ENCODE peak calls at places on chromosomes 16 and 17, in seven cellular contexts. S, L, G, U, Q, A and R are unnamed samples.

GRCh38 chr17:40032322-40033320 is 17.4 kb downstream of the CSF3 start:
- DNase-seq in S (no peak), L (no peak), G (no peak), U (no peak), Q (no peak), A (no peak), R (no peak)

GRCh38 chr17:19457046-19457445 is 46.0 kb downstream of the RNF112 start:
- DNase-seq in S (no peak), L (no peak), G (no peak), U (no peak), Q (no peak), A (no peak), R (no peak)

GRCh38 chr16:85238233-85238647 is 126.0 kb upstream of the CIBAR2 start:
- DNase-seq in S (no peak), L (no peak), G (no peak), U (no peak), Q (no peak), A (peak), R (no peak)

GRCh38 chr17:46738544-46738943 is 79.9 kb downstream of the WNT3 start:
- DNase-seq in S (no peak), L (no peak), G (no peak), U (no peak), Q (no peak), A (no peak), R (no peak)

GRCh38 chr17:1001640-1002411 is 4.9 kb downstream of the TIMM22 start:
- DNase-seq in S (no peak), L (no peak), G (no peak), U (no peak), Q (no peak), A (no peak), R (no peak)

GRCh38 chr16:26569793-26570192 is 496.9 kb upstream of the C16orf82 start:
- DNase-seq in S (no peak), L (no peak), G (no peak), U (no peak), Q (no peak), A (no peak), R (no peak)

GRCh38 chr16:30972872-30973271 is 12.1 kb upstream of the HSD3B7 start:
- DNase-seq in S (no peak), L (peak), G (no peak), U (no peak), Q (no peak), A (no peak), R (no peak)

GRCh38 chr16:6682142-6682811 is 650.4 kb upstream of the RBFOX1 start:
- DNase-seq in S (no peak), L (peak), G (no peak), U (no peak), Q (peak), A (no peak), R (peak)

GRCh38 chr16:84687715-84688114 is 12.1 kb upstream of the USP10 start:
- DNase-seq in S (peak), L (no peak), G (peak), U (no peak), Q (no peak), A (peak), R (peak)

GRCh38 chr16:4285167-4285566 is 12.3 kb upstream of the TFAP4 start:
- DNase-seq in S (no peak), L (no peak), G (no peak), U (no peak), Q (no peak), A (no peak), R (no peak)

GRCh38 chr17:49165143-49165542 is 32.6 kb downstream of the B4GALNT2 start:
- DNase-seq in S (no peak), L (no peak), G (no peak), U (no peak), Q (no peak), A (no peak), R (no peak)

GRCh38 chr16:4859190-4859899 is 12.1 kb downstream of the UBN1 start:
- DNase-seq in S (no peak), L (no peak), G (no peak), U (no peak), Q (no peak), A (no peak), R (no peak)

GRCh38 chr17:45296003-45296832 is 20.6 kb downstream of the MAP3K14 start:
- DNase-seq in S (peak), L (no peak), G (no peak), U (no peak), Q (no peak), A (no peak), R (no peak)

GRCh38 chr17:78832541-78832810 is 8.1 kb downstream of the USP36 start:
- DNase-seq in S (no peak), L (no peak), G (no peak), U (no peak), Q (no peak), A (no peak), R (no peak)

GRCh38 chr17:2384439-2385127 is 16.3 kb downstream of the MNT start:
- DNase-seq in S (no peak), L (no peak), G (no peak), U (no peak), Q (no peak), A (no peak), R (no peak)

GRCh38 chr16:89360760-89361435 is 129.5 kb downstream of the ANKRD11 start:
- DNase-seq in S (no peak), L (no peak), G (no peak), U (no peak), Q (no peak), A (no peak), R (peak)

GRCh38 chr16:85545227-85545818 is 67.8 kb upstream of the GSE1 start:
- DNase-seq in S (no peak), L (no peak), G (no peak), U (no peak), Q (no peak), A (no peak), R (no peak)

GRCh38 chr17:41483991-41484826 is 3.3 kb upstream of the KRT35 start:
- DNase-seq in S (no peak), L (no peak), G (no peak), U (no peak), Q (no peak), A (no peak), R (no peak)

GRCh38 chr17:39462644-39463375 is 1.5 kb downstream of the CDK12 start:
- DNase-seq in S (no peak), L (no peak), G (no peak), U (no peak), Q (no peak), A (no peak), R (no peak)

GRCh38 chr17:41540921-41541625 is 13.0 kb upstream of the KRT19 start:
- DNase-seq in S (no peak), L (no peak), G (no peak), U (no peak), Q (no peak), A (no peak), R (no peak)

GRCh38 chr16:46947900-46948547 is 25.4 kb downstream of the DNAJA2 start:
- DNase-seq in S (no peak), L (peak), G (no peak), U (peak), Q (no peak), A (no peak), R (peak)

GRCh38 chr16:79595916-79596450 is 4.6 kb downstream of the MAF start:
- DNase-seq in S (no peak), L (no peak), G (no peak), U (no peak), Q (no peak), A (no peak), R (no peak)

GRCh38 chr17:61313515-61314326 is 85.9 kb upstream of the TBX2 start:
- DNase-seq in S (no peak), L (no peak), G (no peak), U (no peak), Q (no peak), A (no peak), R (no peak)

GRCh38 chr17:57898487-57899311 is 48.9 kb upstream of the MRPS23 start:
- DNase-seq in S (no peak), L (no peak), G (no peak), U (no peak), Q (no peak), A (no peak), R (no peak)

GRCh38 chr17:83191388-83192160 is 112.2 kb downstream of the METRNL start:
- DNase-seq in S (no peak), L (no peak), G (no peak), U (no peak), Q (no peak), A (no peak), R (no peak)

GRCh38 chr16:88633684-88634140 is 4.7 kb upstream of the IL17C start:
- DNase-seq in S (no peak), L (peak), G (peak), U (no peak), Q (no peak), A (no peak), R (peak)

GRCh38 chr17:83068641-83069570 is 10.5 kb upstream of the METRNL start:
- DNase-seq in S (no peak), L (no peak), G (no peak), U (no peak), Q (no peak), A (no peak), R (no peak)

GRCh38 chr16:8683640-8684039 is 9.2 kb downstream of the ABAT start:
- DNase-seq in S (no peak), L (no peak), G (no peak), U (no peak), Q (no peak), A (no peak), R (no peak)

GRCh38 chr17:6248061-6248460 is 177.9 kb downstream of the WSCD1 start:
- DNase-seq in S (no peak), L (no peak), G (no peak), U (no peak), Q (no peak), A (no peak), R (no peak)

GRCh38 chr17:6420173-6420641 is 14.7 kb downstream of the AIPL1 start:
- DNase-seq in S (no peak), L (peak), G (no peak), U (no peak), Q (no peak), A (no peak), R (no peak)

GRCh38 chr17:44878627-44879221 is 20.5 kb downstream of the EFTUD2 start:
- DNase-seq in S (no peak), L (peak), G (no peak), U (peak), Q (no peak), A (no peak), R (peak)

GRCh38 chr17:42121066-42121769 is at the start of gene KAT2A:
- DNase-seq in S (no peak), L (peak), G (no peak), U (peak), Q (peak), A (no peak), R (peak)

GRCh38 chr17:19386974-19387920 is at the start of gene MFAP4:
- DNase-seq in S (no peak), L (no peak), G (no peak), U (no peak), Q (peak), A (peak), R (no peak)

DNA sequence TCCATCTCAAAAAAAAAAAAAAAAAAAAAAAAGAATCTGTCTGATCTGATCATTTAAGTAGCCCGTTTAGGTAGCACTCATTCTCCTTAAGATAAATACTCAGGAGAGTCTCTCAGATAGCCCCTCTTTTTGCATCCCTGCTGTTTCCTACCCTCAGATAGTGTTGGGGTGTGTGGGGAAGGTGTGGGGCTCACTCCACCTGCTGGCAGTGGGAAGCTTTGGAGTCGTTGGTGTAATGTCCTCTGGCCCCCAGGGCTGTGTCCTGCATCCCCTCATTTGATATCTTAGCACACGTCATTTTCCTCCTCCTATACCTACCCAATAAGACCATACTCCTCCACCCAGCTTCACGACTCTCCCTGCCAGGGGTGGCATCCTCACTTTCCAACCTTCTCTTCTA is 20.5 kb upstream of the MYH10 start:
- DNase-seq in S (no peak), L (no peak), G (no peak), U (no peak), Q (no peak), A (no peak), R (no peak)
- TF ChIP-seq CTCF in S (peak), L (no peak), G (no peak), U (no peak), Q (no peak), A (no peak), R (peak)

GRCh38 chr17:51059781-51060180 is 60.9 kb downstream of the SPAG9 start:
- DNase-seq in S (no peak), L (no peak), G (no peak), U (no peak), Q (no peak), A (no peak), R (no peak)

GRCh38 chr17:51054748-51055147 is 65.9 kb downstream of the SPAG9 start:
- DNase-seq in S (no peak), L (no peak), G (no peak), U (no peak), Q (no peak), A (no peak), R (no peak)

GRCh38 chr17:51057534-51057933 is 63.1 kb downstream of the SPAG9 start:
- DNase-seq in S (no peak), L (no peak), G (no peak), U (no peak), Q (no peak), A (no peak), R (no peak)

GRCh38 chr17:51060396-51060795 is 60.3 kb downstream of the SPAG9 start:
- DNase-seq in S (no peak), L (no peak), G (no peak), U (no peak), Q (no peak), A (no peak), R (no peak)

GRCh38 chr17:51056813-51057510 is 63.7 kb downstream of the SPAG9 start:
- DNase-seq in S (peak), L (peak), G (peak), U (peak), Q (no peak), A (peak), R (peak)
- TF ChIP-seq CTCF in S (peak), L (peak), G (peak), U (peak), Q (peak), A (peak), R (peak)

DNA sequence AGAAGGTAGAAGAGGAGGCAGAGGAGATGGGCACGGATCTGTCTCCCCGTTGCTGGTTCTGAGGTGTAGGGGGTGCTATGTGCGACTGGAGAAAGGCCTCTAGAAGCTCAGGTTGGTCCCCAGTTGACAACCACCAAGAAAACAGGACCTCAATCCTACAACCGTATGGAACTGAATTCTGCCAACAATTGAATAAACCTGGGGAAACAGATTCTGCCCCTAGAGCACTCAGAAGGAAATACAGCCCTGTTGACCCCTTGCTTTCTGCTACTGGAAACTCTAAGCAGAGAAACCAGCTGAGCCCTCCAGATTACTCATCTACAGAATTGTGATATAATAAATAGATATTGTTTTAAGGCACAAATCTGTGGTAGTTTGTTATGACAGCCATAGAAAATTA is 313.0 kb upstream of the GOT2 start:
- DNase-seq in S (no peak), L (no peak), G (no peak), U (no peak), Q (no peak), A (no peak), R (no peak)
- TF ChIP-seq CTCF in S (no peak), L (no peak), G (no peak), U (no peak), Q (no peak), A (no peak), R (no peak)

GRCh38 chr16:70696368-70696767 is 10.5 kb upstream of the MTSS2 start:
- DNase-seq in S (no peak), L (no peak), G (no peak), U (no peak), Q (no peak), A (no peak), R (no peak)

GRCh38 chr16:70694088-70694487 is 8.2 kb upstream of the MTSS2 start:
- DNase-seq in S (peak), L (peak), G (peak), U (no peak), Q (no peak), A (peak), R (no peak)

GRCh38 chr16:70694517-70695218 is 8.8 kb upstream of the MTSS2 start:
- DNase-seq in S (no peak), L (no peak), G (no peak), U (no peak), Q (no peak), A (no peak), R (no peak)

GRCh38 chr16:70696952-70697600 is 11.2 kb upstream of the MTSS2 start:
- DNase-seq in S (no peak), L (no peak), G (no peak), U (no peak), Q (no peak), A (no peak), R (no peak)

GRCh38 chr16:70695351-70696070 is 9.7 kb upstream of the MTSS2 start:
- DNase-seq in S (no peak), L (peak), G (no peak), U (no peak), Q (no peak), A (no peak), R (no peak)
- TF ChIP-seq CTCF in S (peak), L (no peak), G (peak), U (no peak), Q (no peak), A (no peak), R (no peak)

DNA sequence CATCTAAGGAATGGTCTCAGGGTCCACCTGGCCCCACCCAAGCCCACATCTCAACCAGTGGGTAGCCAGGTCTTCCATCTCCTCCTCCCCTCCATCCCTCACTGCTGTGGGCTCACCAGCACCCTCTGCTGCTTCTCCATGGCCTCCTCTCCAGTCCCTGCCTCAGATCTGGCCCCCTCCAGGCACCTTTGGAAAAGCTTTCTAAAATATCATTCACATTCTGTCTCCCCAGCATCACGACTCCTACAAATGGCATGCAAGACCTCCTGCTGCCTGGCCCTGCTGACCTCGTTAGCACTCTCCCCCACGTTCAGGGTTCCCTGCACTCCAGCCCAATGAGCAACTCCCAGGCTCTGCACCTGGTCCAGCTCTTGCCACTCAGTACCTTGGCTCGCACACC is 13.7 kb downstream of the GLP2R start:
- DNase-seq in S (no peak), L (peak), G (no peak), U (no peak), Q (no peak), A (no peak), R (no peak)
- TF ChIP-seq CTCF in S (no peak), L (peak), G (peak), U (peak), Q (no peak), A (no peak), R (no peak)